ENCODE peak calls at places on chromosomes 12 and 14, in nine cellular contexts. S, B, V, G, F, X, T, P and M are unnamed samples. For H3K4me1, the result is how much of the 10 kb centered on the place peaks cover.

GRCh38 chr14:100529561-100530031 is 57.6 kb downstream of the BEGAIN start:
- DNase-seq in S (no peak), B (no peak), V (peak), G (peak), F (no peak), X (no peak), T (peak), P (peak), M (no peak)

GRCh38 chr12:124544311-124544970 is 23.0 kb downstream of the NCOR2 start:
- DNase-seq in S (no peak), B (no peak), V (no peak), G (no peak), F (no peak), X (no peak), T (no peak), P (no peak), M (no peak)

GRCh38 chr14:69288001-69288771 is 28.2 kb downstream of the GALNT16 start:
- DNase-seq in S (no peak), B (no peak), V (peak), G (peak), F (no peak), X (peak), T (no peak), P (no peak), M (no peak)

GRCh38 chr14:22579218-22579617 is 9.8 kb downstream of the DAD1 start:
- DNase-seq in S (no peak), B (no peak), V (no peak), G (no peak), F (no peak), X (no peak), T (no peak), P (no peak), M (no peak)

GRCh38 chr12:64051057-64051456 is 171.0 kb downstream of the KICS2 start:
- DNase-seq in S (no peak), B (no peak), V (no peak), G (no peak), F (no peak), X (no peak), T (no peak), P (no peak), M (no peak)

GRCh38 chr14:38206689-38207088 is 1.0 kb upstream of the SSTR1 start:
- DNase-seq in S (no peak), B (no peak), V (no peak), G (no peak), F (no peak), X (no peak), T (no peak), P (no peak), M (no peak)

GRCh38 chr12:34399631-34400422 is 377.5 kb downstream of the ALG10 start:
- DNase-seq in S (no peak), B (peak), V (peak), G (peak), F (peak), X (peak), T (peak), P (peak), M (no peak)

GRCh38 chr12:88624911-88625310 is 44.6 kb upstream of the KITLG start:
- DNase-seq in S (no peak), B (no peak), V (no peak), G (no peak), F (no peak), X (no peak), T (no peak), P (no peak), M (no peak)

GRCh38 chr14:34223302-34224150 is 238.5 kb downstream of the SPTSSA start:
- DNase-seq in S (no peak), B (no peak), V (no peak), G (no peak), F (no peak), X (no peak), T (no peak), P (no peak), M (no peak)

GRCh38 chr12:50110127-50110761 is 1.8 kb upstream of the COX14 start:
- DNase-seq in S (no peak), B (no peak), V (peak), G (no peak), F (no peak), X (peak), T (peak), P (no peak), M (no peak)

GRCh38 chr14:102594514-102595175 is 2.2 kb downstream of the RCOR1 start:
- DNase-seq in S (no peak), B (peak), V (peak), G (peak), F (no peak), X (peak), T (no peak), P (no peak), M (peak)

GRCh38 chr12:118237908-118238307 is 102.0 kb downstream of the PEBP1 start:
- DNase-seq in S (no peak), B (no peak), V (no peak), G (no peak), F (no peak), X (no peak), T (no peak), P (no peak), M (no peak)

GRCh38 chr12:92290016-92290685 is 144.5 kb upstream of the BTG1 start:
- DNase-seq in S (no peak), B (no peak), V (no peak), G (no peak), F (no peak), X (no peak), T (no peak), P (no peak), M (no peak)

GRCh38 chr12:68560823-68561422 is 49.8 kb upstream of the RAP1B start:
- DNase-seq in S (no peak), B (no peak), V (no peak), G (no peak), F (no peak), X (no peak), T (no peak), P (no peak), M (no peak)

GRCh38 chr12:55931317-55931779 is 386 bp downstream of the DGKA start:
- DNase-seq in S (no peak), B (no peak), V (no peak), G (no peak), F (no peak), X (peak), T (no peak), P (no peak), M (no peak)

GRCh38 chr14:23131482-23131881 is 12.4 kb upstream of the CEBPE start:
- DNase-seq in S (no peak), B (no peak), V (no peak), G (no peak), F (no peak), X (no peak), T (no peak), P (no peak), M (no peak)

GRCh38 chr14:31884776-31885379 is 192.2 kb upstream of the ARHGAP5 start:
- DNase-seq in S (no peak), B (no peak), V (no peak), G (no peak), F (no peak), X (no peak), T (no peak), P (no peak), M (no peak)

GRCh38 chr14:22268875-22269274 is 320.1 kb downstream of the DAD1 start:
- DNase-seq in S (no peak), B (no peak), V (no peak), G (no peak), F (no peak), X (no peak), T (no peak), P (no peak), M (no peak)

GRCh38 chr14:74048291-74048690 is 29.1 kb downstream of the BBOF1 start:
- DNase-seq in S (peak), B (no peak), V (no peak), G (no peak), F (no peak), X (no peak), T (no peak), P (peak), M (no peak)

GRCh38 chr12:51593539-51593938 is 2.5 kb downstream of the SCN8A start:
- DNase-seq in S (no peak), B (no peak), V (no peak), G (no peak), F (no peak), X (no peak), T (no peak), P (no peak), M (no peak)

GRCh38 chr12:98456583-98457573 is 58.5 kb upstream of the TMPO start:
- DNase-seq in S (peak), B (no peak), V (peak), G (no peak), F (peak), X (peak), T (peak), P (peak), M (no peak)

GRCh38 chr12:45269407-45269741 is 53.5 kb downstream of the ANO6 start:
- DNase-seq in S (no peak), B (no peak), V (no peak), G (no peak), F (no peak), X (no peak), T (no peak), P (no peak), M (no peak)

GRCh38 chr14:85532981-85533820 is 3.3 kb downstream of the FLRT2 start:
- DNase-seq in S (no peak), B (peak), V (peak), G (peak), F (no peak), X (peak), T (peak), P (peak), M (no peak)

GRCh38 chr12:100908501-100908900 is 113.9 kb downstream of the ANO4 start:
- DNase-seq in S (no peak), B (no peak), V (no peak), G (no peak), F (no peak), X (no peak), T (no peak), P (no peak), M (no peak)

GRCh38 chr14:86153480-86153879 is 623.5 kb downstream of the FLRT2 start:
- DNase-seq in S (no peak), B (no peak), V (no peak), G (no peak), F (no peak), X (no peak), T (no peak), P (no peak), M (no peak)

GRCh38 chr12:57452181-57452936 is 2.7 kb upstream of the INHBE start:
- DNase-seq in S (no peak), B (no peak), V (no peak), G (no peak), F (no peak), X (no peak), T (no peak), P (no peak), M (no peak)

GRCh38 chr12:82958966-82959365 is 272.3 kb downstream of the TMTC2 start:
- DNase-seq in S (no peak), B (no peak), V (no peak), G (no peak), F (no peak), X (no peak), T (no peak), P (no peak), M (no peak)

GRCh38 chr12:76883826-76884225 is 5.0 kb upstream of the CSRP2 start:
- DNase-seq in S (no peak), B (peak), V (peak), G (no peak), F (no peak), X (no peak), T (no peak), P (no peak), M (no peak)

GRCh38 chr12:71641390-71641789 is 22.3 kb downstream of the ZFC3H1 start:
- DNase-seq in S (no peak), B (no peak), V (no peak), G (no peak), F (no peak), X (no peak), T (no peak), P (no peak), M (no peak)

GRCh38 chr12:51923506-51924365 is 16.4 kb downstream of the ACVRL1 start:
- DNase-seq in S (no peak), B (peak), V (no peak), G (no peak), F (peak), X (peak), T (peak), P (peak), M (no peak)

GRCh38 chr12:109861689-109862314 is 18.5 kb downstream of the GLTP start:
- DNase-seq in S (no peak), B (no peak), V (no peak), G (no peak), F (no peak), X (no peak), T (no peak), P (no peak), M (no peak)

GRCh38 chr14:52835122-52835903 is 43.9 kb upstream of the GNPNAT1 start:
- DNase-seq in S (no peak), B (no peak), V (peak), G (no peak), F (no peak), X (no peak), T (no peak), P (peak), M (no peak)

GRCh38 chr12:110253176-110253575 is 27.9 kb upstream of the ATP2A2 start:
- DNase-seq in S (no peak), B (peak), V (peak), G (peak), F (no peak), X (peak), T (peak), P (peak), M (no peak)

GRCh38 chr14:105700622-105701288 is 174.4 kb downstream of the TMEM121 start:
- DNase-seq in S (no peak), B (no peak), V (no peak), G (no peak), F (no peak), X (no peak), T (peak), P (no peak), M (no peak)

GRCh38 chr12:57057037-57057436 is 7.1 kb upstream of the MYO1A start:
- DNase-seq in S (no peak), B (no peak), V (peak), G (no peak), F (no peak), X (no peak), T (no peak), P (no peak), M (no peak)

GRCh38 chr12:49622501-49623141 is 740 bp upstream of the PRPF40B start:
- DNase-seq in S (no peak), B (no peak), V (peak), G (no peak), F (no peak), X (no peak), T (no peak), P (peak), M (no peak)

GRCh38 chr14:31127690-31128089 is 79.9 kb downstream of the HECTD1 start:
- DNase-seq in S (no peak), B (no peak), V (no peak), G (no peak), F (no peak), X (no peak), T (no peak), P (no peak), M (no peak)

GRCh38 chr14:44962573-44963528 is 861 bp downstream of the TOGARAM1 start:
- DNase-seq in S (no peak), B (no peak), V (peak), G (peak), F (peak), X (peak), T (peak), P (no peak), M (peak)

GRCh38 chr12:66446276-66446675 is 144.0 kb downstream of the HELB start:
- DNase-seq in S (no peak), B (no peak), V (no peak), G (no peak), F (no peak), X (no peak), T (no peak), P (no peak), M (no peak)

GRCh38 chr14:104677506-104678332 is 11.7 kb upstream of the INF2 start:
- DNase-seq in S (no peak), B (peak), V (peak), G (no peak), F (peak), X (peak), T (peak), P (peak), M (no peak)
- H3K4me1 ChIP-seq in S (under half), B (half or more), V (under half), G (under half), F (under half), X (half or more), T (under half), P (under half), M (under half)

DNA sequence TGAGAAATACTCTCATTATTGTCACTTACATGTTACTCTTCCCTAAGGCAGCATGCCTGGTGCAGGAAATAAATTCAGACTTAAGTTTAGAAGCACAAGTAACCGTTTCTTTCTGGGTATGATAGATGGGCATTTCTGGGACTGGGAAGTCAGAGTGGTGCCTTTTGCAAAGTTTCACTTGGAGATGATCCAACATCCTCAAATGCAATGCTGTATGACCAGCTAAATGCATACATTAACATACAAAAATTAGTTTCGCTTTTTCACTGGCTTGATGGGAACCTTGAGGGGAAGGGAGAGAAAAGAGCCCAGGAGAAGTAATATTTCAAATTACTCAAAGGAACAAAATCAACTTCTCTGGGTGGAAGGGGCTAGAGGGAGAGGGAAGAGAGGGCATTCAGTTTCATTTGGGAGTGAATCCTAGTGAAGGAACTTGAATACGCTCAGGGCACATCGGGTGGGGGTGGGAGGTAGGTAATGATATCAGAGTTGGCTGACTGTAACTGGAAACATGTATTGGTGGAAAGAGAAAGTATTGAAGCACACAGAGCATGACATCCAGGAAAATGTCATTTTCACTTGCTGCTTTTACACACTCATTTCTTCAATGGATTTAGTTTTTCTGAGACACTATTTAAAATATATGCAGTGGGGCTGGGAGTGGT is 175.4 kb downstream of the PTPRO start:
- DNase-seq in S (no peak), B (no peak), V (no peak), G (no peak), F (no peak), X (no peak), T (no peak), P (no peak), M (no peak)
- H3K4me1 ChIP-seq in S (under half), B (under half), V (under half), G (under half), F (under half), X (under half), T (under half), P (under half), M (under half)

DNA sequence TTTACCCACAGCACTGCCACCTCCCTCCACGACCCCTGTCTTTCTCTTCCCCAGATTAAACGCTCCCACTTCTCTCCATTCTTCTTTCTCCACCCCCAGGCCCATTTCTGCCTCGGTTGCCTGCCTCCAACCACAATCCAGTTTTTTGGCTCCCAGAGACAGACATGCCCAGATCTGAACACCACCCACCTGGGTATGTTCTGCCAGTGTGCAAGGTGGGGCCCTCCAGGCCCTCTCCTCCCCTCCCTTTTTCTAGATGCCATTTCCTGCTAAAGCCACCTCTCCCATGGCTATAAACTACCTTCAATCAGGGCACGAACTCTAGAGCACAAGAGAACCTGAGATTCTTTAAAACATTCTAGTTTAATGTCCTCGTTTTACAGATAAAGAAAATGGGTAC is 63.3 kb downstream of the IRF2BPL start:
- DNase-seq in S (no peak), B (no peak), V (no peak), G (no peak), F (no peak), X (no peak), T (no peak), P (no peak), M (no peak)
- H3K4me1 ChIP-seq in S (under half), B (under half), V (under half), G (under half), F (half or more), X (under half), T (under half), P (under half), M (under half)

DNA sequence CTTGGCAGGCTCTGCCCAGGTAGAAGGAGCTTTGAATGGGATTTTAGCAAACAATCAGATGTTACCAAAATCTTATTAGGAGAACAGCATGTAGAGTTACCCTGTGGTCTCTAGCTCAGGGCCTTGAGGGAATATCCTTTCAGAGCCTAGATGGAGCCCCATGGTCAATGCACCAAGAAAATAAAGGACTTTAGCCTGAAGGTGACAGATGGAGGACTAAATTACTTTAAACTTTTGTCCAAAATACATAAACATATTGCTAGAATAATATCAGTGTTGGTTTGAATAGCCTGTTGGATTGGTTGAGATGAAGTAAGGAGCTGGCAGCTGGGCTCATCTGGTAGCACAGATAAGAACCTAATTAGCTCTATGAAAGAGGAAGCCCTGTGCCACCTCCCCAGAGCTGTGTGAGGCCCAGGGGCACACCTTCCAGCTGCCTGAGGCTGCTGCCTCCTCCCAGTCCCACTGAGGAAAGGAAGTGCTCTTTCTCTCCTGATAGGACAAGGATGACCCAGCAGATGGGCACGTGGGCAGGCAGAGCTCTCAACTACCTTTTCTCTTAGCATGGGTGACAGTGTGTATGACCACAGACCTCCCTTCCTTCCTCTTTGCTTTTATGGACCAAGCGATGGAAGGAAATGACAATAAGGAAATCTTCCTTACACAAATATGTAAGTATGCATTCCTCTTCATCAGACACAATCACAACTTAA is 127.4 kb upstream of the AMIGO2 start:
- DNase-seq in S (no peak), B (no peak), V (no peak), G (no peak), F (no peak), X (no peak), T (peak), P (no peak), M (no peak)
- H3K4me1 ChIP-seq in S (under half), B (under half), V (under half), G (under half), F (half or more), X (under half), T (under half), P (under half), M (under half)

GRCh38 chr12:112308652-112309051 is 73.6 kb downstream of the HECTD4 start:
- DNase-seq in S (no peak), B (no peak), V (no peak), G (no peak), F (no peak), X (no peak), T (no peak), P (no peak), M (no peak)
- H3K4me1 ChIP-seq in S (under half), B (under half), V (under half), G (under half), F (under half), X (under half), T (under half), P (under half), M (under half)

GRCh38 chr12:108479364-108480070 is 35.6 kb upstream of the FICD start:
- DNase-seq in S (no peak), B (no peak), V (no peak), G (no peak), F (no peak), X (no peak), T (no peak), P (no peak), M (no peak)
- H3K4me1 ChIP-seq in S (under half), B (under half), V (under half), G (under half), F (under half), X (under half), T (under half), P (under half), M (under half)

GRCh38 chr12:61513972-61514371 is 746.2 kb upstream of the USP15 start:
- DNase-seq in S (no peak), B (no peak), V (no peak), G (no peak), F (no peak), X (no peak), T (no peak), P (no peak), M (no peak)
- H3K4me1 ChIP-seq in S (under half), B (under half), V (under half), G (under half), F (under half), X (under half), T (under half), P (under half), M (under half)